ENCODE peak calls at places on chromosome 18, in four cellular contexts. V is GM12878, P is K562, Q is HL-60. T is an unnamed sample.

GRCh38 chr18:47184419-47185050 is 8.4 kb upstream of the IER3IP1 start:
- DNase-seq in Q (peak), P (peak), V (no peak), T (no peak)

GRCh38 chr18:22183647-22184161 is 14.3 kb downstream of the GATA6 start:
- DNase-seq in Q (no peak), V (no peak), P (no peak), T (no peak)

GRCh38 chr18:72727776-72728175 is 140.0 kb downstream of the NETO1 start:
- DNase-seq in P (no peak), Q (no peak), V (no peak), T (no peak)

GRCh38 chr18:58249677-58250076 is 205.7 kb downstream of the NEDD4L start:
- DNase-seq in Q (no peak), V (no peak), P (no peak), T (no peak)

GRCh38 chr18:7084766-7085080 is 32.9 kb downstream of the LAMA1 start:
- DNase-seq in Q (no peak), V (no peak), P (no peak), T (no peak)

GRCh38 chr18:6482198-6482977 is 67.7 kb upstream of the L3MBTL4 start:
- DNase-seq in P (peak), Q (no peak), V (no peak), T (peak)

GRCh38 chr18:74990563-74991081 is 218.3 kb downstream of the PTGR3 start:
- DNase-seq in P (no peak), V (no peak), Q (peak), T (no peak)

GRCh38 chr18:7452331-7452730 is 114.8 kb upstream of the PTPRM start:
- DNase-seq in P (peak), V (no peak), Q (no peak), T (peak)

GRCh38 chr18:72342933-72343332 is 201.2 kb downstream of the CBLN2 start:
- DNase-seq in P (no peak), V (no peak), Q (no peak), T (no peak)

GRCh38 chr18:60010984-60011383 is 111.2 kb downstream of the PMAIP1 start:
- DNase-seq in Q (no peak), P (no peak), V (no peak), T (no peak)

GRCh38 chr18:2968559-2968958 is 44.4 kb downstream of the LPIN2 start:
- DNase-seq in P (no peak), Q (no peak), V (no peak), T (no peak)

GRCh38 chr18:46460754-46461153 is 196.3 kb downstream of the LOXHD1 start:
- DNase-seq in P (no peak), Q (no peak), V (no peak), T (no peak)

GRCh38 chr18:34223164-34223892 is 1.4 kb downstream of the NOL4 start:
- DNase-seq in V (no peak), Q (no peak), P (peak), T (no peak)

GRCh38 chr18:3248670-3249359 is 1.2 kb downstream of the MYL12A start:
- DNase-seq in V (no peak), Q (peak), P (peak), T (no peak)

GRCh38 chr18:1270081-1270480 is 365.4 kb downstream of the ADCYAP1 start:
- DNase-seq in V (no peak), Q (no peak), P (no peak), T (no peak)
- TF ChIP-seq SPI1 in V (no peak), Q (no peak), P (no peak), T (no peak)

DNA sequence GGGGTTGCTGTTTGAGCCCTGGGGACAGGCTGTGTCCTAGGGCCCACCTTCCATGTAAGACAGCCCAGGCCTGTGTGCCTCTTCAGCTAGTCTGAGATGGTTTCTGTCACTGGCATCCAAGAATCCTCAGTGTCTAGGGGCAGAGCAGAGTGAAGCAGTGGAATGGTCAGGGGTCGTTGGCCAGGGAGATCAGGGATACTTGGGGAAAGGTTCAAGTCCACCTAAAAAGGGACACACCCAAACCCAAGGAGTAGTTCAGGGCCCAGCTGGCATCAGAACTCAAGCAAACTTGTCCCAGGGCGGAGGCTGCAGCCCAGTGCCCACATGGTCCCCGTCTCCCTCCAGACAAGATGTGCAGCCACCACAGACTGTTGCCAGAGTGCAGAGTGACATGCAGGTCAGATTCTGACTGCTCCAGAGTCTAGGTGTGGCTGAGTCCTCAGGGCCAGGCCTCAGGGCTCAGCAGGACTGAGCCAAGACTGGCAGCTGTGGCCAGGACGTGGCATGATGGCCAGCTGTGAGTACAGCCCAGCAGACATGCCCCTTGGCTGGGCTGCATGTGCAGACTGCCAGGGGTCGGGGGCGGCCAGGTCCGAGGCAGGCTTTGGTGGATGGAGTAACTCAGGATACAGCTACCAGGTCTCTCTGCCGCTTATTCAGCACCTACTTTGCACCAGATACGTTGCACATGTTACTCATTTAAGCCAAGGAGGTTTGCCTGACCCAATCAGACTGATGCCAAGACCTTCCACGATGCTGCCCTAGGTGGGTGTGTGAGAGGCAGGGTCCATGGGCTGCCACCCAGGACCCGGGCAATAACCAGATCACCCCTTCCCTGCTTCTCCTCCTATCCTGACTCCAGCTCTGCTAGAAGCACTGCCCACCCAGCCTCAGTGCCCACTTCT is 146.6 kb downstream of the SMAD7 start:
- DNase-seq in V (no peak), P (no peak), Q (no peak), T (no peak)
- TF ChIP-seq SPI1 in V (no peak), P (no peak), Q (no peak), T (no peak)

GRCh38 chr18:78503129-78503528 is 476.5 kb upstream of the SALL3 start:
- DNase-seq in Q (no peak), P (no peak), V (no peak), T (no peak)

GRCh38 chr18:78510636-78511035 is 469.0 kb upstream of the SALL3 start:
- DNase-seq in Q (no peak), V (no peak), P (no peak), T (no peak)

GRCh38 chr18:78501251-78501650 is 478.4 kb upstream of the SALL3 start:
- DNase-seq in V (no peak), P (no peak), Q (no peak), T (no peak)

GRCh38 chr18:78507217-78507616 is 472.4 kb upstream of the SALL3 start:
- DNase-seq in Q (no peak), V (no peak), P (no peak), T (no peak)

DNA sequence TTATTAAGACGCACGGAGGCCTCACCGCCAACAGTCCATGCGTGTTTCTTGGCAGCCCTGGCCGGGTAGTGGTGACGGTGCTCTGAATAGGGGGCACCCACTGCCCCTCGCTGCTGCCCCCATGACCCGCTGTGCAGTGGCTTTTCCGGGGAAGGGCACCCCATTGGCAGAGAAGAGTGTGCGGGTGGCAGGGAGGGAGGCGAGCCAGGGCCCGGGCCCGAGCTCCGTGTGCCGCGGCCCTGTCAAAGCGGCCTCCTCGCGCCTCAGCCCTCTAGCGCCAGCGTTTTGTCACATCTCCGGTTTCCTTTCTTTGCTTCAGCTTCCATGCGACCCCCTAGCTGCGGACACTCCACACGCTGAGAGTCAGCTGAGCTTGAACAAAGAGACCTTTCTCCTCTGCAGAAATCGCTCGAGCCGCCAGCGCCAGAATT is 473.6 kb upstream of the SALL3 start:
- DNase-seq in Q (no peak), V (no peak), P (no peak), T (no peak)
- TF ChIP-seq SPI1 in Q (no peak), V (no peak), P (no peak), T (no peak)

DNA sequence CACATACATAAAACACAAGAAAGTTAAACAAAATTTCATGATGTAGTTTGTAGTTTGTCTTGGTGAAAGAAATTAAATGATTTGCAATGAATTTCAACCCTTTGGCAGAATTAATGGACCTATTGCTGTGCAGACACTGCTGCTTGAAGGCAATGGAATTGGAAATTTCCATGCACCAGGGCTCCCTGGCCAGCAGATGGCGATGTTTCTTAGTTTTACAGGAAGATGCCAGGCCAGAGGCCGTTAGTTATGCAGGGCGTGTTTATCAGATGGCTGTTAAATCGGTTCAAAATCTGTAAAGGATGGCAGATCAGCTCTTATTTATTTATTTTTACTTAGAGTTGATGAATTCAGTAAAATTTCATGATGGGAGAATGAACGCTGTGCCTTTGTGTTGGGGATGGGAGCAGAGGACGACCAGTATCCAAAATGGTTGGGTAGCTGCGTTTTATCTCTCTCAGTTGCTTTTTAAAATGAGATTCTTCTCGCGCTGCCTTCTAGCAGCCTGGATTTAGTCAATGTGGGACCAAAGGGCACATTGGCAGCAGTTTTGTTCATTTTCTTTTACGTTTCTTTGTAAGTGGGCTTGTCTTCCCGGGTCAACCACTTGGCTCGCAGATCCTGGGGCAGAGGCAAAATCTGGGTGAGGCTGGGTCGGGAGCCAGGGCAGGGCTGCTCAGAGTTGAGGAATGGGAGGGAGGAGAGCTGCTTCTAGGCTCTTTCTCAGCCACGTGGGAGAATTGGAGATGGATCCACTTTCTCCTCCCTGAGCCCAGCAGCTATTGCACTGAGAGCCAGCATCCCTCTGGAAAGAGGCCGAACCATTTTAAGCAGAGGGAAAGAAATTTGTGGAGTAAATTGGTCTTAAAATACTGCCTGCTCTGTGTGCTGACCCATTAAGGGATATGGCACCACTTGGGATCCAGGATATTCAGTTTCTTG is 344.0 kb downstream of the PIK3C3 start:
- DNase-seq in Q (peak), V (no peak), P (peak), T (peak)
- TF ChIP-seq SPI1 in Q (no peak), V (no peak), P (no peak), T (no peak)

GRCh38 chr18:12991839-12992216 is 666 bp downstream of the CEP192 start:
- DNase-seq in V (no peak), P (no peak), Q (no peak), T (no peak)
- TF ChIP-seq SPI1 in V (no peak), P (no peak), Q (peak), T (peak)

DNA sequence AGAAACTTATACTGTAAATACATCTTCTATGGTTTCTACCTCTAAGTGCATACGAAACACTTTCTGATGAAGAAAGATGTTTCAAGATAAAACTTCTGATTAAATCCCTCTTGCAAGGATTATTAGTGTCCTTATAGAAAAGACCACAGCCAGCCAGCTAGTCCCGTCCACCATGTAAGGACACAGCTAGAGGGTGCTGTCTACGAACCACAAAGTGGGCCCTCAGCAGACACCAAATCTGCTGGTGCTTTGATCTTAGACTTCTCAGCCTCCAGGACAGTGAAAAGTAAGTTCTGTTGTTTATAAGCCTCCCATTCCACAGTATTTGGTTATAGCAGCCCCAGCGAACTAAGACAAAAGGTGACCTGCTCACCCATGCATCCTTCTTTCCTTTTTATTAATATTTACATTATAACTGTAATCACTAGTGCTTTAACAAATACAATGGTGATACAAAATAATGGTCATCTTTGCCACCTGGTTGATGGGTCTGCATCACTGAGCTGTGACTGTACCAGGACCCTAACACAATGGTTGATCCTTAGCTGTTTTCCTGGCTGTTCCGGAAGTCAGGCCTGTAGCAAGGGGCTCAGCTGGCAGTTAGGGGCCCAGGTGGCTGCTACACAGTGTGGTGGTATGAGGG is 108.4 kb upstream of the SMAD7 start:
- DNase-seq in Q (no peak), P (peak), V (no peak), T (no peak)
- TF ChIP-seq SPI1 in Q (no peak), P (no peak), V (no peak), T (no peak)

DNA sequence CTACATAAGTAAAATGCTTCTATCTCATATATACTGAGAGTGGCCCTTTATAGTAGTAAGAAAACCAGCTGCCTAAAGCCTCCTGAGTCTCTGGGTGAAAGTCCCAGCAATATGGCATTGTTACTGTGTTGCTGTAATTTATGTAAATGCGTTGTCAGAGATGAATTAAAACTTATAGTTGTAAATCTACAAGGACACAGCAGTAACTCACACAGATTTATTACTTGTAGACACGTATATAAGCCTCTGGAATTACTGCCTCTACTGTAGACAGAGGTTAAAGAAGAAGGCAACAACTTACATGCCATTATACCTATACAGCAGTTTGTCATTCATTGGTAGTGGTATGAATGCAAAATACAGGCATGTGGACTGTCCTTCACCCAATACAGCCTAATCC is 169.1 kb upstream of the BOD1L2 start:
- DNase-seq in V (no peak), Q (no peak), P (no peak), T (no peak)
- TF ChIP-seq SPI1 in V (no peak), Q (no peak), P (no peak), T (no peak)

GRCh38 chr18:80145191-80145799 is 36.2 kb downstream of the ADNP2 start:
- DNase-seq in P (no peak), V (no peak), Q (no peak), T (no peak)

GRCh38 chr18:80148316-80149199 is 39.5 kb downstream of the ADNP2 start:
- DNase-seq in P (no peak), Q (peak), V (no peak), T (no peak)

GRCh38 chr18:80149667-80150066 is 40.6 kb downstream of the ADNP2 start:
- DNase-seq in Q (no peak), V (no peak), P (no peak), T (no peak)

GRCh38 chr18:80147418-80148315 is 38.6 kb downstream of the ADNP2 start:
- DNase-seq in V (peak), Q (peak), P (no peak), T (peak)

DNA sequence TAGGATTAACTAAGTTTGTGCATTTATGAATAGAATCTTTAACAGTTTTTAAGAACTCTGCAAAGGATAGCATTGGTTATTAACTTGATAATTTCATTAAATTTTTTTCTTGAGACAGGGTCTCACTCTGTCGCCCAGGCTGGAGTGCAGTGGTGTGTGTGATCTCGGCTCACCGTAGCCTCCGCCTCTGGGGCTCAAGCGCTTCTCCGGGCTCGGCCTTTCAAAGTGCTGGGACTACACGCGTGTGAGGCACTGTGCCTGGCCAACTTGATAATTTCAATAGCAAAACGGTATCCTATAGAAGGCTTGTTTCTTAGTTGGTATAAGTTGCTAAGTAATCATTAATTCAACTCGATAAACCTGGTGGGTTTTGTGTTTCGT is 38.0 kb downstream of the ADNP2 start:
- DNase-seq in V (no peak), P (no peak), Q (no peak), T (no peak)
- TF ChIP-seq SPI1 in V (no peak), P (no peak), Q (no peak), T (no peak)

GRCh38 chr18:76380791-76381405 is 114.1 kb downstream of the ZNF516 start:
- DNase-seq in P (peak), Q (no peak), V (no peak), T (no peak)
- TF ChIP-seq SPI1 in P (no peak), Q (no peak), V (no peak), T (no peak)